ENCODE peak calls at places on chromosomes 3 and 15, in six cellular contexts. Z, U, J, A, V and L are unnamed samples.

GRCh38 chr3:197340521-197340871 is 42.1 kb upstream of the DLG1 start:
- DNase-seq in Z (no peak), U (no peak), J (no peak), A (no peak), V (no peak), L (no peak)

GRCh38 chr3:188832146-188832545 is 339.6 kb upstream of the TPRG1 start:
- DNase-seq in Z (no peak), U (peak), J (no peak), A (no peak), V (no peak), L (no peak)

GRCh38 chr3:56424357-56424756 is 43.9 kb downstream of the ERC2 start:
- DNase-seq in Z (no peak), U (no peak), J (no peak), A (no peak), V (no peak), L (no peak)

GRCh38 chr15:72037321-72037720 is 80.6 kb downstream of the MYO9A start:
- DNase-seq in Z (no peak), U (peak), J (no peak), A (no peak), V (no peak), L (no peak)

GRCh38 chr3:24522155-24522579 is 27.5 kb upstream of the THRB start:
- DNase-seq in Z (no peak), U (no peak), J (no peak), A (no peak), V (no peak), L (no peak)

GRCh38 chr3:111246967-111247760 is 175.5 kb downstream of the NECTIN3 start:
- DNase-seq in Z (no peak), U (peak), J (peak), A (no peak), V (no peak), L (no peak)

GRCh38 chr3:32569540-32570425 is 875 bp downstream of the DYNC1LI1 start:
- DNase-seq in Z (peak), U (peak), J (peak), A (peak), V (peak), L (no peak)

GRCh38 chr15:50051811-50052419 is 67.1 kb downstream of the ATP8B4 start:
- DNase-seq in Z (no peak), U (peak), J (peak), A (no peak), V (peak), L (peak)

GRCh38 chr3:174409085-174409743 is 449.9 kb upstream of the NAALADL2 start:
- DNase-seq in Z (no peak), U (no peak), J (no peak), A (no peak), V (no peak), L (no peak)

GRCh38 chr3:174202561-174202960 is 656.6 kb upstream of the NAALADL2 start:
- DNase-seq in Z (no peak), U (peak), J (no peak), A (no peak), V (no peak), L (no peak)

GRCh38 chr15:74396445-74397238 is 29.2 kb upstream of the CYP11A1 start:
- DNase-seq in Z (peak), U (no peak), J (peak), A (no peak), V (peak), L (no peak)

GRCh38 chr3:102037791-102038190 is 188.5 kb downstream of the NFKBIZ start:
- DNase-seq in Z (no peak), U (no peak), J (no peak), A (no peak), V (no peak), L (no peak)

GRCh38 chr3:64884574-64884973 is 196.8 kb upstream of the ADAMTS9 start:
- DNase-seq in Z (no peak), U (no peak), J (no peak), A (no peak), V (no peak), L (no peak)

GRCh38 chr15:69827751-69828150 is 270.0 kb downstream of the TLE3 start:
- DNase-seq in Z (no peak), U (no peak), J (no peak), A (no peak), V (no peak), L (no peak)

GRCh38 chr3:115652738-115653137 is 29.4 kb downstream of the GAP43 start:
- DNase-seq in Z (no peak), U (no peak), J (no peak), A (no peak), V (no peak), L (no peak)

GRCh38 chr15:67914537-67915373 is 74.9 kb upstream of the RNU6-1 start:
- DNase-seq in Z (no peak), U (no peak), J (no peak), A (no peak), V (no peak), L (no peak)

GRCh38 chr3:30248423-30248822 is 358.0 kb upstream of the TGFBR2 start:
- DNase-seq in Z (no peak), U (no peak), J (no peak), A (no peak), V (no peak), L (no peak)

GRCh38 chr3:41073190-41073589 is 126.1 kb upstream of the CTNNB1 start:
- DNase-seq in Z (no peak), U (no peak), J (no peak), A (no peak), V (no peak), L (no peak)

GRCh38 chr3:113714702-113715101 is 18.3 kb upstream of the USF3 start:
- DNase-seq in Z (no peak), U (no peak), J (no peak), A (no peak), V (no peak), L (no peak)

GRCh38 chr3:21524113-21524512 is 226.9 kb downstream of the ZNF385D start:
- DNase-seq in Z (no peak), U (no peak), J (peak), A (no peak), V (no peak), L (no peak)

GRCh38 chr3:188133219-188133618 is 20.7 kb upstream of the LPP start:
- DNase-seq in Z (no peak), U (peak), J (no peak), A (no peak), V (no peak), L (no peak)

GRCh38 chr15:84600687-84601554 is at the start of gene ZSCAN2:
- DNase-seq in Z (peak), U (peak), J (peak), A (peak), V (peak), L (peak)

GRCh38 chr15:84868037-84868880 is 16.2 kb upstream of the SLC28A1 start:
- DNase-seq in Z (no peak), U (no peak), J (no peak), A (no peak), V (no peak), L (no peak)

GRCh38 chr3:50364573-50365079 is 5.3 kb upstream of the TMEM115 start:
- DNase-seq in Z (no peak), U (no peak), J (no peak), A (no peak), V (no peak), L (no peak)

GRCh38 chr3:11118181-11118682 is 36.1 kb upstream of the HRH1 start:
- DNase-seq in Z (no peak), U (peak), J (peak), A (no peak), V (no peak), L (no peak)

GRCh38 chr3:76038949-76039348 is 253.6 kb upstream of the ZNF717 start:
- DNase-seq in Z (no peak), U (no peak), J (no peak), A (no peak), V (no peak), L (no peak)

GRCh38 chr3:36843065-36844051 is 79.0 kb upstream of the DCLK3 start:
- DNase-seq in Z (peak), U (peak), J (peak), A (peak), V (no peak), L (no peak)

GRCh38 chr3:47889001-47889757 is 86.2 kb downstream of the DHX30 start:
- DNase-seq in Z (no peak), U (peak), J (no peak), A (no peak), V (no peak), L (no peak)

GRCh38 chr3:128489860-128490649 is 2.9 kb downstream of the GATA2 start:
- DNase-seq in Z (peak), U (peak), J (peak), A (no peak), V (no peak), L (no peak)

GRCh38 chr3:14884665-14885064 is 62.7 kb upstream of the NR2C2 start:
- DNase-seq in Z (no peak), U (no peak), J (no peak), A (no peak), V (no peak), L (no peak)

GRCh38 chr3:154835638-154836037 is 244.5 kb upstream of the MME start:
- DNase-seq in Z (no peak), U (no peak), J (no peak), A (no peak), V (no peak), L (no peak)

GRCh38 chr3:115525726-115526125 is 97.6 kb upstream of the GAP43 start:
- DNase-seq in Z (no peak), U (no peak), J (no peak), A (no peak), V (no peak), L (no peak)

GRCh38 chr15:37031198-37031597 is 69.2 kb downstream of the MEIS2 start:
- DNase-seq in Z (no peak), U (no peak), J (no peak), A (no peak), V (no peak), L (no peak)

GRCh38 chr3:125647318-125648014 is 52.2 kb upstream of the OSBPL11 start:
- DNase-seq in Z (no peak), U (no peak), J (no peak), A (no peak), V (no peak), L (no peak)

GRCh38 chr15:40006646-40007045 is 32.3 kb downstream of the SRP14 start:
- DNase-seq in Z (no peak), U (no peak), J (peak), A (no peak), V (no peak), L (no peak)

GRCh38 chr3:171838218-171838720 is 4.9 kb upstream of the TMEM212 start:
- DNase-seq in Z (no peak), U (peak), J (peak), A (no peak), V (no peak), L (no peak)

GRCh38 chr3:119206611-119207511 is 33.5 kb downstream of the UPK1B start:
- DNase-seq in Z (no peak), U (no peak), J (no peak), A (no peak), V (peak), L (no peak)